ENCODE peak calls at places on chromosomes 1 and 21, in five cellular contexts. G, Z, O, I and V are unnamed samples. For H3K4me1, the result is how much of the 10 kb centered on the place peaks cover.

GRCh38 chr1:37794372-37795339 is 1.0 kb downstream of the MANEAL start:
- DNase-seq in Z (no peak), I (no peak), O (no peak), G (no peak), V (no peak)

GRCh38 chr1:52601519-52601918 is 652 bp upstream of the GPX7 start:
- DNase-seq in Z (no peak), I (peak), G (no peak), O (no peak), V (no peak)

GRCh38 chr1:19338323-19338762 is 26.2 kb downstream of the SLC66A1 start:
- DNase-seq in G (peak), O (peak), Z (no peak), I (no peak), V (peak)

GRCh38 chr1:99218999-99219398 is 45.3 kb upstream of the PLPPR4 start:
- DNase-seq in G (no peak), Z (no peak), I (no peak), O (no peak), V (no peak)

GRCh38 chr1:155145491-155145890 is 5.2 kb upstream of the DPM3 start:
- DNase-seq in I (no peak), O (no peak), Z (no peak), G (no peak), V (no peak)

GRCh38 chr1:228457396-228458176 is 29.6 kb upstream of the RNF187 start:
- DNase-seq in Z (peak), G (peak), I (peak), O (peak), V (peak)

GRCh38 chr1:63698001-63698838 is 75.6 kb upstream of the ROR1 start:
- DNase-seq in I (no peak), Z (no peak), G (peak), O (no peak), V (no peak)

GRCh38 chr21:34668803-34669148 is at the start of gene CLIC6:
- DNase-seq in G (no peak), O (no peak), I (no peak), Z (no peak), V (no peak)

GRCh38 chr1:53766766-53767409 is 27.9 kb upstream of the GLIS1 start:
- DNase-seq in G (no peak), Z (no peak), I (peak), O (peak), V (no peak)

GRCh38 chr1:32464191-32464715 is 619 bp upstream of the ZBTB8B start:
- DNase-seq in G (no peak), O (peak), I (peak), Z (no peak), V (no peak)

DNA sequence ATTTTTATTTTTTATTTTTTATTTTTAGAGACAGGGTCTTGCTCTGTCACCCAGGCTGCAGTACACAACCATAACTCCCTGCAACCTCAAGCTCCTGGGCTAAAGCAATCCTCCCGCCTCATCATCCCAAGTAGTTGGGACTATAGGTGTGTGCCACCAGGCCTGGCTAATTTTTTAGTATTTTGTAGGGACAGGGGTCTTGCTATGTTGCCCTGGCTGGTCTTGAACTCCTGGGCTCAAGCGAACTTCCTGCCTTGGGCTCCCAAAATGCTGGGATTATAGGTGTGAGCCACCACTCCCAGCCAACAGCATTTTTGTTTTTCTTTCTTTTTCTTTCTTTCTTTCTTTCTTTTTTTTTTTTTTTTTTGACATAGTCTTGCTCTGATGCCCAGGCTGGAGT is 14.1 kb downstream of the PLEKHM2 start:
- DNase-seq in Z (no peak), O (no peak), I (no peak), G (no peak), V (no peak)
- H3K4me1 ChIP-seq in Z (under half), O (under half), I (under half), G (under half), V (under half)

GRCh38 chr1:35572296-35572695 is 818 bp upstream of the TFAP2E start:
- DNase-seq in Z (no peak), O (no peak), I (no peak), G (no peak), V (no peak)

GRCh38 chr1:35575401-35575958 is 2.4 kb downstream of the TFAP2E start:
- DNase-seq in Z (no peak), O (no peak), G (no peak), I (no peak), V (no peak)

GRCh38 chr1:35574655-35575400 is 1.7 kb downstream of the TFAP2E start:
- DNase-seq in Z (peak), O (no peak), G (no peak), I (no peak), V (no peak)

GRCh38 chr1:35573198-35573775 is at the start of gene TFAP2E:
- DNase-seq in O (peak), I (no peak), G (peak), Z (peak), V (no peak)

GRCh38 chr1:35573776-35574654 is 901 bp downstream of the TFAP2E start:
- DNase-seq in G (no peak), Z (no peak), I (no peak), O (no peak), V (no peak)
- H3K4me1 ChIP-seq in G (under half), Z (under half), I (under half), O (under half), V (under half)

GRCh38 chr1:205672929-205673328 is 7.4 kb downstream of the SLC45A3 start:
- DNase-seq in G (peak), O (no peak), I (no peak), Z (no peak), V (no peak)
- H3K4me1 ChIP-seq in G (half or more), O (under half), I (under half), Z (under half), V (under half)

DNA sequence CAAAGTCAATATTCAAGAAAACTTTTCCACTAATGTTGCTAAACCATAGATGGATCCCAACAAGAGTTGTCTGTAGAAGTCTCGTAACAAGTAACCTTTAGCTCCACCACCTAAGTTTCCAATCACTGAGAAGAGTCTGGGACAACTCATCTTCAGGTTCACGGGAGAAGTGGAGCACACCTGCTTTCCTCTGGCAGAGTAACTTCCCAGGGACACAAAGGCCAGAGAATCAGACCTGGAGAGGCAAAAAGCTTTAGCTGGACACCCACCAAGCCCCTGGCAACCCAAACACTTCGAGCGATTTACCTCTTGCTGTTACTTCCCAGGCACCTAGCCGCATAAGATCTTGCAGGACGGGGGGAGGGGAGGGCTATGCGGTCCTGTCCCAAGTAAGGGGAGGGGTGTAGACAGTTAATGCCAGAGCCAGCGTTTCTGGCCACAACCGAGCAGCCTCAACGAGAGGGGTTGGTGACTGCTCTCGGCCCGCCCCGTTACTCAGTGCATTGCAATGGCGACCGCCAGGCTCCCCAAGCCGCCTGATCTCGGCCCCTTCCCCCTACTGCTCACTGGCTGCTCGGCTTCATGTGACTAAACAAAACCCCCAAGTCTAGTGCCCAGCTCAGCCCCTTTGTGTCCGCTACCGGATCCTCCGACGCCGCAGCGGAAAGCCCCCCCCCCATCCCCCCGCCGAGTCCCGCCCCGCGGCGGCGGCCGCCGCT is 709 bp downstream of the ZNF644 start:
- DNase-seq in O (peak), I (peak), G (peak), Z (peak), V (peak)
- H3K4me1 ChIP-seq in O (under half), I (half or more), G (under half), Z (under half), V (under half)

GRCh38 chr1:26373789-26374188 is 1.2 kb upstream of the ZNF683 start:
- DNase-seq in O (no peak), I (no peak), Z (no peak), G (no peak), V (no peak)

GRCh38 chr1:26375081-26375480 is 2.5 kb upstream of the ZNF683 start:
- DNase-seq in Z (no peak), G (no peak), I (peak), O (no peak), V (no peak)

GRCh38 chr1:26378879-26379251 is 6.3 kb upstream of the ZNF683 start:
- DNase-seq in Z (no peak), O (no peak), I (no peak), G (no peak), V (no peak)

GRCh38 chr1:26376050-26376449 is 3.5 kb upstream of the ZNF683 start:
- DNase-seq in O (no peak), G (no peak), Z (no peak), I (no peak), V (no peak)

GRCh38 chr1:26378088-26378878 is 5.7 kb upstream of the ZNF683 start:
- DNase-seq in Z (peak), G (peak), O (peak), I (peak), V (no peak)
- H3K4me1 ChIP-seq in Z (under half), G (under half), O (under half), I (half or more), V (under half)

GRCh38 chr1:244860078-244860477 is 4.3 kb downstream of the HNRNPU start:
- DNase-seq in I (no peak), O (no peak), G (no peak), Z (no peak), V (no peak)
- H3K4me1 ChIP-seq in I (half or more), O (under half), G (under half), Z (under half), V (under half)